ENCODE peak calls at places on chromosome 1, in five cellular contexts. V, W, L, I and X are unnamed samples.

GRCh38 chr1:181086926-181087325 is 1.6 kb upstream of the IER5 start:
- DNase-seq in V (no peak), W (no peak), L (no peak), I (no peak), X (no peak)

GRCh38 chr1:216045400-216045799 is 377.8 kb downstream of the USH2A start:
- DNase-seq in V (no peak), W (peak), L (no peak), I (no peak), X (no peak)

GRCh38 chr1:144551543-144552424 is 40.9 kb upstream of the PPIAL4F start:
- DNase-seq in V (peak), W (peak), L (peak), I (peak), X (peak)

GRCh38 chr1:226444901-226445300 is 37.0 kb upstream of the PARP1 start:
- DNase-seq in V (no peak), W (no peak), L (no peak), I (no peak), X (no peak)

GRCh38 chr1:45843474-45843905 is 40.1 kb downstream of the MAST2 start:
- DNase-seq in V (no peak), W (peak), L (no peak), I (no peak), X (no peak)

GRCh38 chr1:107692580-107693345 is 272.2 kb downstream of the VAV3 start:
- DNase-seq in V (no peak), W (no peak), L (no peak), I (peak), X (no peak)

GRCh38 chr1:33057095-33057494 is 20.4 kb upstream of the AK2 start:
- DNase-seq in V (no peak), W (no peak), L (no peak), I (no peak), X (no peak)

GRCh38 chr1:11638121-11638520 is 16.1 kb downstream of the FBXO2 start:
- DNase-seq in V (no peak), W (no peak), L (no peak), I (no peak), X (no peak)

GRCh38 chr1:7572654-7573152 is 198.4 kb upstream of the VAMP3 start:
- DNase-seq in V (no peak), W (no peak), L (no peak), I (no peak), X (no peak)

GRCh38 chr1:33272509-33272908 is 16.2 kb downstream of the ZNF362 start:
- DNase-seq in V (no peak), W (no peak), L (no peak), I (no peak), X (no peak)

GRCh38 chr1:74523873-74524480 is 11.6 kb upstream of the LRRC53 start:
- DNase-seq in V (no peak), W (no peak), L (no peak), I (no peak), X (no peak)

GRCh38 chr1:172278478-172278877 is 142.0 kb upstream of the C1orf105 start:
- DNase-seq in V (no peak), W (no peak), L (no peak), I (no peak), X (no peak)

GRCh38 chr1:175410560-175410959 is 218.0 kb upstream of the KIAA0040 start:
- DNase-seq in V (no peak), W (no peak), L (no peak), I (no peak), X (no peak)

GRCh38 chr1:57987507-57987906 is 559.0 kb downstream of the OMA1 start:
- DNase-seq in V (no peak), W (no peak), L (no peak), I (no peak), X (no peak)

GRCh38 chr1:27979151-27979858 is 19.5 kb downstream of the XKR8 start:
- DNase-seq in V (no peak), W (no peak), L (no peak), I (peak), X (no peak)